ENCODE peak calls at places on chromosome 6, in eight cellular contexts. One of them, this sample, is unnamed.
A peak's percentile ranks its signal among the peaks of the same experiment; 100 is the strongest.

GRCh38 chr6:127547215-127547614 is 28.1 kb upstream of the MTCL3 start:
- DNase-seq in lung: no peak
- DNase-seq in endodermal cell: peak; percentile 59
- DNase-seq in heart left ventricle: no peak
- DNase-seq in T-cell: no peak
- DNase-seq in T-helper 2 cell: no peak
- DNase-seq in NCI-H446: no peak
- DNase-seq in activated effector memory CD4-positive, alpha-beta T cell treated with Interleukin-2 at 50 U/mL for 16 hours: no peak
- DNase-seq in this sample: no peak

GRCh38 chr6:6747371-6747770 is 158.9 kb downstream of the LY86 start:
- DNase-seq in T-helper 2 cell: no peak
- DNase-seq in NCI-H446: no peak
- DNase-seq in lung: no peak
- DNase-seq in activated effector memory CD4-positive, alpha-beta T cell treated with Interleukin-2 at 50 U/mL for 16 hours: no peak
- DNase-seq in heart left ventricle: no peak
- DNase-seq in endodermal cell: no peak
- DNase-seq in T-cell: no peak
- DNase-seq in this sample: no peak

GRCh38 chr6:52157301-52157930 is 28.8 kb upstream of the IL17A start:
- DNase-seq in endodermal cell: no peak
- DNase-seq in activated effector memory CD4-positive, alpha-beta T cell treated with Interleukin-2 at 50 U/mL for 16 hours: no peak
- DNase-seq in T-helper 2 cell: no peak
- DNase-seq in NCI-H446: no peak
- DNase-seq in T-cell: no peak
- DNase-seq in lung: no peak
- DNase-seq in heart left ventricle: no peak
- DNase-seq in this sample: no peak

GRCh38 chr6:69980624-69981023 is 114.3 kb downstream of the COL19A1 start:
- DNase-seq in endodermal cell: no peak
- DNase-seq in T-helper 2 cell: no peak
- DNase-seq in activated effector memory CD4-positive, alpha-beta T cell treated with Interleukin-2 at 50 U/mL for 16 hours: no peak
- DNase-seq in T-cell: no peak
- DNase-seq in NCI-H446: peak; percentile 20
- DNase-seq in lung: no peak
- DNase-seq in heart left ventricle: no peak
- DNase-seq in this sample: no peak

GRCh38 chr6:53437557-53438202 is 88.9 kb upstream of the ELOVL5 start:
- DNase-seq in heart left ventricle: no peak
- DNase-seq in activated effector memory CD4-positive, alpha-beta T cell treated with Interleukin-2 at 50 U/mL for 16 hours: no peak
- DNase-seq in endodermal cell: peak; percentile 76
- DNase-seq in lung: peak; percentile 45
- DNase-seq in T-cell: no peak
- DNase-seq in T-helper 2 cell: no peak
- DNase-seq in NCI-H446: peak; percentile 46
- DNase-seq in this sample: peak; percentile 14

GRCh38 chr6:11232968-11233626 is 629 bp upstream of the NEDD9 start:
- DNase-seq in T-helper 2 cell: no peak
- DNase-seq in heart left ventricle: no peak
- DNase-seq in endodermal cell: peak; percentile 70
- DNase-seq in activated effector memory CD4-positive, alpha-beta T cell treated with Interleukin-2 at 50 U/mL for 16 hours: no peak
- DNase-seq in lung: no peak
- DNase-seq in NCI-H446: no peak
- DNase-seq in T-cell: no peak
- DNase-seq in this sample: no peak

GRCh38 chr6:72287801-72288200 is 334.1 kb upstream of the KCNQ5 start:
- DNase-seq in activated effector memory CD4-positive, alpha-beta T cell treated with Interleukin-2 at 50 U/mL for 16 hours: no peak
- DNase-seq in T-helper 2 cell: no peak
- DNase-seq in lung: no peak
- DNase-seq in endodermal cell: no peak
- DNase-seq in heart left ventricle: no peak
- DNase-seq in T-cell: no peak
- DNase-seq in NCI-H446: no peak
- DNase-seq in this sample: no peak

GRCh38 chr6:40324206-40324605 is 263.0 kb downstream of the LRFN2 start:
- DNase-seq in endodermal cell: no peak
- DNase-seq in T-helper 2 cell: no peak
- DNase-seq in NCI-H446: no peak
- DNase-seq in activated effector memory CD4-positive, alpha-beta T cell treated with Interleukin-2 at 50 U/mL for 16 hours: no peak
- DNase-seq in heart left ventricle: no peak
- DNase-seq in T-cell: no peak
- DNase-seq in lung: no peak
- DNase-seq in this sample: no peak

GRCh38 chr6:137323860-137324259 is 104.7 kb upstream of the IFNGR1 start:
- DNase-seq in T-helper 2 cell: no peak
- DNase-seq in T-cell: no peak
- DNase-seq in endodermal cell: peak; percentile 55
- DNase-seq in lung: no peak
- DNase-seq in NCI-H446: no peak
- DNase-seq in heart left ventricle: no peak
- DNase-seq in activated effector memory CD4-positive, alpha-beta T cell treated with Interleukin-2 at 50 U/mL for 16 hours: no peak
- DNase-seq in this sample: no peak

GRCh38 chr6:33699131-33699530 is 12.4 kb downstream of the UQCC2 start:
- DNase-seq in T-cell: no peak
- DNase-seq in NCI-H446: no peak
- DNase-seq in lung: no peak
- DNase-seq in endodermal cell: no peak
- DNase-seq in heart left ventricle: no peak
- DNase-seq in activated effector memory CD4-positive, alpha-beta T cell treated with Interleukin-2 at 50 U/mL for 16 hours: no peak
- DNase-seq in T-helper 2 cell: no peak
- DNase-seq in this sample: no peak

GRCh38 chr6:120965814-120966213 is 368.5 kb downstream of the TBC1D32 start:
- DNase-seq in activated effector memory CD4-positive, alpha-beta T cell treated with Interleukin-2 at 50 U/mL for 16 hours: no peak
- DNase-seq in heart left ventricle: no peak
- DNase-seq in NCI-H446: no peak
- DNase-seq in T-helper 2 cell: no peak
- DNase-seq in endodermal cell: no peak
- DNase-seq in T-cell: no peak
- DNase-seq in lung: no peak
- DNase-seq in this sample: no peak

GRCh38 chr6:33427585-33428218 is 7.8 kb downstream of the SYNGAP1 start:
- DNase-seq in NCI-H446: peak; percentile 16
- DNase-seq in T-helper 2 cell: peak; percentile 65
- DNase-seq in endodermal cell: peak; percentile 75
- DNase-seq in heart left ventricle: peak; percentile 59
- DNase-seq in activated effector memory CD4-positive, alpha-beta T cell treated with Interleukin-2 at 50 U/mL for 16 hours: no peak
- DNase-seq in lung: no peak
- DNase-seq in T-cell: peak; percentile 39
- DNase-seq in this sample: peak; percentile 33

This sample was measured in hippocampal formation.